ENCODE peak calls at places on chromosomes 2 and 18, in six cellular contexts. T is SK-N-SH, O is GM12892, Z is spleen, R is suprapubic skin, C is stomach. A is an unnamed sample.

GRCh38 chr2:36455011-36455410 is 99.4 kb downstream of the CRIM1 start:
- DNase-seq in Z (no peak), C (no peak), O (no peak), R (no peak), T (no peak), A (no peak)

GRCh38 chr18:50573679-50574078 is 13.8 kb downstream of the MAPK4 start:
- DNase-seq in R (no peak), Z (no peak), C (no peak), T (no peak), O (no peak), A (no peak)

GRCh38 chr2:104844813-104845551 is 8.9 kb upstream of the POU3F3 start:
- DNase-seq in T (peak), R (no peak), C (no peak), Z (no peak), O (no peak), A (peak)

GRCh38 chr2:36783276-36783675 is 86.8 kb downstream of the VIT start:
- DNase-seq in C (no peak), T (no peak), R (no peak), Z (no peak), O (no peak), A (no peak)

GRCh38 chr2:171807130-171807529 is 86.9 kb downstream of the SLC25A12 start:
- DNase-seq in R (no peak), Z (no peak), C (no peak), T (no peak), O (no peak), A (no peak)

GRCh38 chr2:95384854-95385569 is 17.5 kb upstream of the FAHD2A start:
- DNase-seq in T (no peak), Z (no peak), O (no peak), C (peak), R (peak), A (no peak)

GRCh38 chr2:112705576-112705975 is 15.2 kb upstream of the NT5DC4 start:
- DNase-seq in Z (no peak), T (no peak), R (peak), C (no peak), O (no peak), A (no peak)

GRCh38 chr2:240479111-240479501 is 43.6 kb downstream of the GPC1 start:
- DNase-seq in T (peak), O (no peak), Z (no peak), R (peak), C (peak), A (peak)

GRCh38 chr2:233489666-233490065 is 76.9 kb downstream of the USP40 start:
- DNase-seq in R (no peak), Z (no peak), O (no peak), C (no peak), T (no peak), A (no peak)

GRCh38 chr2:44120428-44120827 is 48.2 kb upstream of the PPM1B start:
- DNase-seq in T (no peak), O (no peak), C (no peak), R (no peak), Z (no peak), A (no peak)

GRCh38 chr2:101622633-101623521 is 74.6 kb upstream of the MAP4K4 start:
- DNase-seq in C (no peak), Z (no peak), T (no peak), R (no peak), O (peak), A (no peak)

GRCh38 chr2:197261808-197262226 is 48.8 kb downstream of the ANKRD44 start:
- DNase-seq in C (no peak), T (peak), R (no peak), Z (no peak), O (no peak), A (peak)

GRCh38 chr18:75226301-75226955 is 15.8 kb downstream of the TSHZ1 start:
- DNase-seq in Z (peak), R (no peak), C (no peak), O (no peak), T (no peak), A (no peak)

GRCh38 chr2:888211-888801 is 62.3 kb upstream of the SNTG2 start:
- DNase-seq in R (peak), Z (no peak), T (no peak), O (no peak), C (no peak), A (no peak)

GRCh38 chr18:35161934-35162333 is 78.9 kb upstream of the ZNF397 start:
- DNase-seq in R (no peak), Z (no peak), O (no peak), T (no peak), C (no peak), A (no peak)

GRCh38 chr18:35162995-35163394 is 77.8 kb upstream of the ZNF397 start:
- DNase-seq in T (no peak), R (no peak), C (no peak), O (no peak), Z (no peak), A (no peak)

GRCh38 chr18:35155403-35156117 is 85.3 kb upstream of the ZNF397 start:
- DNase-seq in O (no peak), Z (peak), C (no peak), R (no peak), T (peak), A (peak)

GRCh38 chr18:35159782-35160181 is 81.1 kb upstream of the ZNF397 start:
- DNase-seq in R (no peak), T (no peak), Z (no peak), C (no peak), O (no peak), A (no peak)

GRCh38 chr18:35158728-35159443 is 81.9 kb upstream of the ZNF397 start:
- DNase-seq in Z (no peak), O (no peak), C (no peak), R (no peak), T (no peak), A (no peak)
- TF ChIP-seq POLR2AphosphoS5 in Z (peak), O (no peak), C (no peak), R (no peak), T (no peak), A (no peak)

GRCh38 chr2:230134496-230135073 is 65.9 kb upstream of the SLC16A14 start:
- DNase-seq in Z (no peak), C (no peak), O (no peak), R (no peak), T (no peak), A (peak)

GRCh38 chr2:230129343-230129742 is 60.6 kb upstream of the SLC16A14 start:
- DNase-seq in Z (no peak), R (no peak), T (no peak), C (no peak), O (no peak), A (peak)

GRCh38 chr2:230131366-230131765 is 62.6 kb upstream of the SLC16A14 start:
- DNase-seq in O (no peak), R (no peak), T (no peak), Z (no peak), C (no peak), A (peak)

GRCh38 chr2:230128943-230129342 is 60.2 kb upstream of the SLC16A14 start:
- DNase-seq in T (no peak), R (no peak), Z (no peak), O (no peak), C (no peak), A (peak)

DNA sequence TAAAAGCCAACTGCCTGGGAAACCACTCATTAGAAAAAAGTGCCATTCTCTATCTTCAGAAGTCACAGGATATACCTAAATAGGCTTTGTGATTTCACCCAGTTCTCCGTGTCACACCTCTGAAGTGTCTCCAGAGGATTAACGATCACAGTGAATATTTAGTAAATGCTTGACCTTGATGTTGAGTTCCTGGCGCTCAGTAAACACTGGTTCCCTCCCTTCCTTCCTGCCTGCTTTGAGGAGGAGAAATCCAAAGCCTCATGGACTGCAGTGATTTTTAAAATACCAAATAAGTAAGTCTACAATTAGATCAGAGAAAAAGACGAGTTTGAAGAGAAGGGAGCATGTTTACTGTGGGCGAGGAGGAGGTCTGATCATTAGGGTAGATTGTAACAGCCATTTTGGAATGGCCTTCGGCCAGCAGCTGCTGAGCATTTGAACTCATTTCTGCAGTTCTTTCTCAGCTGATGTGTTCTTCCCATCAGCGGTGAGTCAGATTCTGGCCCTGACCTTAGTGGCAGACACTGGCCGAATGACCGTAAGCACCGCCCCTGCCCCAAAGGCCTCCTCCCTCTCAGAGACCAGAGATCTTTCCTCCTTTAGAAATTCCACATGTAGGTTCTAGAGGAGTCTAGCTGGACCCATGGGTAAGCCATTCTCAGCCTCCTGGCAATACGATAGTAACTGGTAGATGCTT is 62.1 kb upstream of the SLC16A14 start:
- DNase-seq in T (no peak), R (no peak), O (no peak), Z (peak), C (no peak), A (peak)
- TF ChIP-seq POLR2AphosphoS5 in T (no peak), R (no peak), O (no peak), Z (peak), C (no peak), A (peak)

DNA sequence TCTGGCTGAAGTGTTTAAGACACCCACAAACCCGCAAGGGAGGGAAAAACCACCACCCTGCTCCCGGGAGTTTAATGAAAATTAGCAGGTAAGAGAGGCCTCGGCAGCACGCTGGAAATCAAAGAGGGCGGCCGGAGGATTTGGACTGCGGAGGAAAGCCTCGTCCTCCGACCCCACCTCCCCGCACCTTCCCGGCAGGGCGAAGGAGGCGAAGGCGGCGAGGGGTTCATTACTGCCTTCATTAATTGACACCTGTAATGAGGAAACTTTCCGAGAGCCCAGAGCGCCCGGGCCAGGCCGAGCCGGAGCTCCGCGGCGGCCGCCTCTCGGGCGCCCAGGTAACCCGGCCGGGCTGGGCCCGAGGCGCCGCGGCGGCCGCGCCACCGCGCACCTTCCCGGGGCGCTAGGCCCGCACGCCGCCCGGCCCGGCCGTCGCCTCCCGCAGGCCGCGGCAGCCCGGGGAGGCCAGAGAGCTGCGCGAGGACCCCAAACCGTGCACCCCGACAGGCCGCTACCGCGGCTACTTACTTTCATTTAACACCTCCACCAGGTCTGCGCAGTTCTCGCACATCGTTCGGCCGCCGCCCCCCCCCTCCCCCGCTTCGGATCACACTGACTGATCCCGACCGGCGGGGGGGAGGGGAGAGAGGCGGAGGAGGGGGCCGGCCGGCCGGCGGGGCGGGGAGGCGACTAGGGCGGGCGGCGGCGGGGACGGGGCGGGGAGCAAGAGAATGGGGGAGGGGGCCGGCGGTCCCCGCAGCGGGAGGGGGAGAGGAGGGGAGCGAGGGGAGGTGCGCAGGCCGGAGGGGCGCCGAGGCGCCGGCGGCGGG is 550 bp downstream of the USP34 start:
- DNase-seq in R (peak), O (peak), T (peak), C (peak), Z (peak), A (peak)
- TF ChIP-seq POLR2AphosphoS5 in R (peak), O (no peak), T (no peak), C (no peak), Z (no peak), A (no peak)

DNA sequence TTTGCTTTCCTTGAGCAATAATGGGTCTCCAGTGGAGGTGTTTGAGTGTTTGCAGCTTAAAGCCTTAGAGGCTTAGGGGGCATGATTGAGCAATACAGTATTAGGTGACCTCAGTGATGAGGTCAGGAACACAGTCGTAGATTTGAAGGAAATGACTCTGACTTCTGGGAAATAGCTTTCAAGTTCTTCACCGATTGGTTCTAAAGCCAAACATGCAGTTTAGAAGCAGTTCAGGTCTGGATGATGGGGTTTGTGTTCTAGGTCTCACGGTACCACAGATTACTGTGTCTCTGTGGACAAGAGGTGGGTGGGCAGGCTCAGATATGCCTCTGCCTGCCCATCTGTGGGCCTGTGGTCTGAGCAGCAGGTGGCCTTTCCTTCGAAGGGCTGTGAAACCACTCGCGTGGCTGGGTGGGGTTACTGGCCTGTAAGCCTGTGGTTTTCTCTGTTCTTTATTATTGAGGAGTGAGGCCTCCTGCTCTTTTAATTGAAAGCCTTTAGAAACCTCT is 7.8 kb downstream of the MTHFD2 start:
- DNase-seq in O (no peak), Z (peak), R (no peak), C (peak), T (no peak), A (no peak)
- TF ChIP-seq POLR2AphosphoS5 in O (peak), Z (peak), R (no peak), C (no peak), T (no peak), A (no peak)

DNA sequence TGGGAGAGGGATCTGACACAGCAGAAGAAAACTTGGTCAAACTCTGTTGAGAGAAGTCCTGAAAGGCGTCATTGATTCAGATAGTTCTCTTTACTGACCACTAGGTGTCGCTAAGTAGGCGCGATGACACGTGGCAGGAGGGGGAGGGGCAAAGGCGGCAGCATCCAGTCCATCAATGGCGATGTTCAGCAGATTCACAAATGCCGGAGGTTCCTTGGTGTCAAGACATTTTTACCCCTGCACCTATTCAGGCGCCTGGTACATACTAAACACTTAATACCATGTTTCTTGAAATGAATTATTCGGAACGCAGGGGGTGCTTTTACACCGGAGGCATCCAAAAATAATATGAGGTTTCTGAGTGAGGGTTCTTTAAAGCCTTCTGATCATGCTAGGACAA is 3.0 kb upstream of the PLEK start:
- DNase-seq in C (peak), Z (peak), O (peak), T (peak), R (peak), A (no peak)
- TF ChIP-seq POLR2AphosphoS5 in C (no peak), Z (peak), O (peak), T (no peak), R (no peak), A (no peak)

GRCh38 chr2:173106959-173107628 is 31.4 kb downstream of the MAP3K20 start:
- DNase-seq in T (no peak), O (no peak), R (no peak), C (no peak), Z (no peak), A (no peak)

GRCh38 chr2:173107629-173108022 is 32.0 kb downstream of the MAP3K20 start:
- DNase-seq in Z (no peak), R (no peak), O (no peak), C (no peak), T (no peak), A (no peak)

GRCh38 chr2:173099804-173100203 is 24.2 kb downstream of the MAP3K20 start:
- DNase-seq in Z (no peak), T (no peak), O (no peak), C (no peak), R (no peak), A (no peak)

GRCh38 chr2:173101687-173102086 is 26.0 kb downstream of the MAP3K20 start:
- DNase-seq in T (no peak), C (no peak), R (no peak), Z (no peak), O (no peak), A (no peak)

GRCh38 chr2:173104156-173104555 is 28.5 kb downstream of the MAP3K20 start:
- DNase-seq in C (no peak), Z (no peak), R (no peak), O (no peak), T (no peak), A (no peak)
- TF ChIP-seq POLR2AphosphoS5 in C (no peak), Z (no peak), R (no peak), O (no peak), T (no peak), A (no peak)

DNA sequence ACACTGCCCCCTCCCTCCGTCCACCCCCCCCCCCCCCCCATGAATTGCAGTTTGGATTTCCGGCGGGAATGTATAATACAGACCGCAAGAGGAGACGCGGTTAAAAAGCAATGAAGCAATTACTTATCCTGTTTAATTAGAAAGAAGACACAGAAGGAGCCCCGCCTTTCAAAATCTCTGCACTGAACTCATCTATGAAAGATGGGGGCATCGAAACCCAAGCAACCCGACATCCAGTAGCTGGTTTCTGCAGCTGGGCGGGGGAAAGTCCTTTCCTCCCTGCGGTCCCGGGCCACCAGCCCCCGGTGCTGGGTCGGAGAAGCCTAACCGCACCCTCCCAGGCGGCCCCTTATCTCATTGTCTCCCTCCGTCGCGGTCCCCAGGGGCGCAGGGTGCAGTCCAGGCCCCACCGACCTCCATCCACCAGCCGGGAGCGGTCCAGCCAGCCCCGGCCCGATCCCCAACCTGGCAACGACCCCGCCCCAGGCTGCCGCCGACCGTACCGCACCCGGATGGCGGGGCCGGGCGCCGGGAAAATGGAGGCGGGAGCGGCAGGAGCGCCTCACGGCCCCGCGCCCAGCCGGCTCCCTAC is 519 bp downstream of the RAPH1 start:
- DNase-seq in R (no peak), C (no peak), T (peak), O (peak), Z (peak), A (no peak)
- TF ChIP-seq POLR2AphosphoS5 in R (no peak), C (no peak), T (no peak), O (no peak), Z (no peak), A (no peak)

GRCh38 chr18:58315739-58316215 is 271.8 kb downstream of the NEDD4L start:
- DNase-seq in R (no peak), O (no peak), Z (no peak), T (no peak), C (no peak), A (no peak)
- TF ChIP-seq POLR2AphosphoS5 in R (no peak), O (no peak), Z (no peak), T (no peak), C (no peak), A (peak)

GRCh38 chr2:10123281-10123680 is 742 bp downstream of the RRM2 start:
- DNase-seq in Z (peak), C (no peak), O (no peak), R (no peak), T (peak), A (no peak)

GRCh38 chr2:10124538-10125045 is 2.1 kb downstream of the RRM2 start:
- DNase-seq in R (peak), O (no peak), Z (peak), C (no peak), T (no peak), A (no peak)

GRCh38 chr2:10128420-10128819 is 5.9 kb downstream of the RRM2 start:
- DNase-seq in O (no peak), R (no peak), C (no peak), Z (no peak), T (no peak), A (no peak)

GRCh38 chr2:10126627-10127026 is 4.1 kb downstream of the RRM2 start:
- DNase-seq in R (peak), O (no peak), Z (peak), C (no peak), T (no peak), A (no peak)

GRCh38 chr2:10125842-10126596 is 3.5 kb downstream of the RRM2 start:
- DNase-seq in O (no peak), C (no peak), T (no peak), Z (peak), R (peak), A (no peak)
- TF ChIP-seq POLR2AphosphoS5 in O (peak), C (no peak), T (no peak), Z (no peak), R (no peak), A (no peak)

A was measured in esophagus muscularis mucosa.